ENCODE peak calls at places on chromosome 15, in six cellular contexts. N, G, Z, W, B and O are unnamed samples.

GRCh38 chr15:85793641-85794597 is 806 bp downstream of the KLHL25 start:
- DNase-seq in N (no peak), G (peak; percentile 35), Z (peak; percentile 69), W (peak; percentile 52), B (peak; percentile 47), O (peak; percentile 62)

GRCh38 chr15:62742409-62743171 is 300.0 kb upstream of the TPM1 start:
- DNase-seq in N (peak; percentile 63), G (peak; percentile 85), Z (peak; percentile 95), W (peak; percentile 59), B (peak; percentile 98), O (peak; percentile 62)

GRCh38 chr15:51702710-51703109 is 21.4 kb downstream of the SCG3 start:
- DNase-seq in N (no peak), G (no peak), Z (no peak), W (no peak), B (no peak), O (no peak)

GRCh38 chr15:73782339-73782979 is 29.3 kb upstream of the INSYN1 start:
- DNase-seq in N (no peak), G (no peak), Z (no peak), W (no peak), B (peak; percentile 24), O (no peak)

GRCh38 chr15:45891766-45892165 is 256.9 kb downstream of the SQOR start:
- DNase-seq in N (no peak), G (peak; percentile 2), Z (no peak), W (no peak), B (no peak), O (no peak)

GRCh38 chr15:67165653-67166260 is 88.7 kb downstream of the AAGAB start:
- DNase-seq in N (no peak), G (no peak), Z (peak; percentile 85), W (no peak), B (peak; percentile 86), O (no peak)

GRCh38 chr15:56927816-56928215 is 9.4 kb downstream of the TCF12 start:
- DNase-seq in N (no peak), G (no peak), Z (peak; percentile 27), W (no peak), B (no peak), O (no peak)

GRCh38 chr15:76935620-76936019 is 4.1 kb downstream of the RCN2 start:
- DNase-seq in N (peak; percentile 73), G (no peak), Z (no peak), W (peak; percentile 76), B (no peak), O (no peak)

GRCh38 chr15:77022646-77023575 is 28.0 kb downstream of the PSTPIP1 start:
- DNase-seq in N (no peak), G (no peak), Z (no peak), W (no peak), B (no peak), O (no peak)

GRCh38 chr15:66261056-66261455 is 7.5 kb upstream of the MEGF11 start:
- DNase-seq in N (no peak), G (no peak), Z (no peak), W (no peak), B (no peak), O (no peak)

GRCh38 chr15:68650901-68651709 is 72.3 kb downstream of the CORO2B start:
- DNase-seq in N (peak; percentile 71), G (no peak), Z (no peak), W (peak; percentile 62), B (no peak), O (peak; percentile 48)

GRCh38 chr15:29924750-29925149 is 102.5 kb upstream of the TJP1 start:
- DNase-seq in N (no peak), G (peak; percentile 67), Z (peak; percentile 75), W (no peak), B (peak; percentile 89), O (no peak)

GRCh38 chr15:67101981-67102929 is 36.9 kb downstream of the SMAD3 start:
- DNase-seq in N (peak; percentile 62), G (no peak), Z (peak; percentile 67), W (peak; percentile 67), B (peak; percentile 77), O (no peak)

GRCh38 chr15:47196057-47196456 is 521.2 kb upstream of the SEMA6D start:
- DNase-seq in N (peak; percentile 38), G (peak; percentile 82), Z (peak; percentile 88), W (peak; percentile 62), B (peak; percentile 90), O (peak; percentile 74)

GRCh38 chr15:51132384-51133139 is 37.9 kb upstream of the TNFAIP8L3 start:
- DNase-seq in N (peak; percentile 26), G (peak; percentile 95), Z (peak; percentile 100), W (peak; percentile 34), B (peak; percentile 97), O (peak; percentile 42)

GRCh38 chr15:83372434-83372873 is 74.7 kb upstream of the SH3GL3 start:
- DNase-seq in N (no peak), G (peak; percentile 24), Z (no peak), W (no peak), B (no peak), O (no peak)

GRCh38 chr15:77104155-77104554 is 33.2 kb upstream of the TSPAN3 start:
- DNase-seq in N (no peak), G (peak; percentile 16), Z (peak; percentile 60), W (no peak), B (peak; percentile 89), O (no peak)

GRCh38 chr15:49898575-49899283 is 220.3 kb downstream of the ATP8B4 start:
- DNase-seq in N (no peak), G (peak; percentile 58), Z (no peak), W (no peak), B (no peak), O (no peak)

GRCh38 chr15:60584355-60585023 is 105.5 kb upstream of the ICE2 start:
- DNase-seq in N (no peak), G (no peak), Z (peak; percentile 39), W (no peak), B (no peak), O (no peak)
- TF ChIP-seq CTCF in N (no peak), G (no peak), Z (no peak), W (no peak), B (no peak), O (no peak)

GRCh38 chr15:93037341-93038063 is 51.5 kb downstream of the RGMA start:
- DNase-seq in N (peak; percentile 24), G (peak; percentile 68), Z (peak; percentile 45), W (peak; percentile 15), B (peak; percentile 68), O (peak; percentile 99)
- TF ChIP-seq CTCF in N (no peak), G (no peak), Z (peak; percentile 18), W (no peak), B (peak; percentile 52), O (peak; percentile 29)

GRCh38 chr15:101017935-101018849 is 99.0 kb downstream of the LRRK1 start:
- DNase-seq in N (no peak), G (peak; percentile 82), Z (peak; percentile 90), W (no peak), B (peak; percentile 70), O (no peak)

GRCh38 chr15:101014921-101015841 is 96.0 kb downstream of the LRRK1 start:
- DNase-seq in N (peak; percentile 81), G (peak; percentile 79), Z (peak; percentile 81), W (peak; percentile 74), B (peak; percentile 75), O (peak; percentile 69)

GRCh38 chr15:101019351-101019750 is 100.2 kb downstream of the LRRK1 start:
- DNase-seq in N (no peak), G (no peak), Z (no peak), W (no peak), B (no peak), O (no peak)

GRCh38 chr15:101016581-101016980 is 97.4 kb downstream of the LRRK1 start:
- DNase-seq in N (no peak), G (no peak), Z (no peak), W (no peak), B (no peak), O (no peak)

DNA sequence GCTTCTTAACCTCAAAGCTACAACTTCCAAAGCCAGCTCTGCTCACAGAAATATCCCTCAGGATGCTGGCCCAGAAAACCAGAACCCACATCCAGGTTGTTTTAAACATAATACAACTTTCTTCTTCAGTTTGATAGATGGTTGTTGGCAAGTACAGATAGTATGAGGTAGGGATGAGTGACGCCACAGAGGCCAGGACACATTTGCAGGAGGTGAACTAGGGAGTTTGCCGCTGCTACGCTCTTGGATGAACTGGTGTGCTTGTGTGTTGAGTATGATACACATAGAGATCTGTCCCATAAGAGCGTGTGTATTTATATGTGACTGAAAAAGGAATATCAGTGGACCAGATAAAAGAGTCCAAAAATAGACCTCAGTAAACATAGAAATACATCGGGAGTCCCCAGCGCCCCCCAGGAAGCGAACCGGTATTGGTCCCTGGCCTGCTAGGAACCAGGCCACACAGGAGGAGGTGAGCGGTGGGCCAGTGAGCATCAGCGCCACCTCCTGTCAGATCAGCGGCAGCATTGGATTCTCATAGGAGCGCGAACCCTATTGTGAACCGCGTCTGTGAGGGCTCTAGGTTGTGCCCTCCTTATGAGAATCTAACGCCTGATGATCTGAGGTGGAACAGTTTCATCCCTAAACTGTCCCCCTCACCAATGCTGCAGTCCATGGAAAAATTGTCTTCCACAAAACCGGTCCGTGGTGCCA is 98.0 kb downstream of the LRRK1 start:
- DNase-seq in N (no peak), G (no peak), Z (peak; percentile 23), W (no peak), B (no peak), O (peak; percentile 50)
- TF ChIP-seq CTCF in N (peak; percentile 27), G (peak; percentile 20), Z (peak; percentile 33), W (no peak), B (no peak), O (peak; percentile 55)

DNA sequence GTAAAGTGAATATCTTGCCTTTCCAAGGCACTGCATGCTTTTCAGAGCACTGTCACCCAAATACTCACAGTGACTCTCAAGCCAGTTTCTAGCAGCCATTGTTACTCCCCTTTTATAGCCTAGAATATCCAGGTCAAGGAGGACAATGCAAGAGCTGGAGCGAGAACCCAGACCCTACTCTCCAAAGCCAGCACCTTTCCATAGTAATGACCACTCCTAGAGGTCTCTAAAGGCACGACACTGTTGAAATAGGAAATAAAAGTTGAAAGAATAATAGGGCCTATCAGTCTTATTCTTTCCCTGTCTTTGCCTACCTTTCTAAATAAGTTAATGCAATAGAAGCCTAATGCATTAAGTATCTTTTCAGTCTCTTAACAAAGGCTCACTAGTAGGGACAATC is 33.6 kb upstream of the DUT start:
- DNase-seq in N (no peak), G (no peak), Z (no peak), W (no peak), B (no peak), O (no peak)
- TF ChIP-seq CTCF in N (no peak), G (no peak), Z (no peak), W (no peak), B (no peak), O (no peak)